ENCODE peak calls at places on chromosomes 7 and 10, in six cellular contexts. One of them, this sample, is unnamed.

GRCh38 chr7:154789404-154789803 is 213.5 kb downstream of the PAXIP1 start:
- DNase-seq in stomach: no peak
- DNase-seq in endothelial cell of umbilical vein: no peak
- DNase-seq in heart left ventricle: no peak
- DNase-seq in IMR-90: no peak
- DNase-seq in GM12891: no peak
- DNase-seq in this sample: peak; percentile 17

GRCh38 chr7:121494531-121494930 is 98.4 kb upstream of the FAM3C start:
- DNase-seq in stomach: no peak
- DNase-seq in endothelial cell of umbilical vein: no peak
- DNase-seq in heart left ventricle: no peak
- DNase-seq in IMR-90: peak; percentile 20
- DNase-seq in GM12891: no peak
- DNase-seq in this sample: no peak

GRCh38 chr7:79084423-79084822 is 369.0 kb downstream of the MAGI2 start:
- DNase-seq in stomach: no peak
- DNase-seq in endothelial cell of umbilical vein: no peak
- DNase-seq in heart left ventricle: no peak
- DNase-seq in IMR-90: peak; percentile 33
- DNase-seq in GM12891: no peak
- DNase-seq in this sample: no peak

GRCh38 chr10:58967551-58968418 is 208.7 kb upstream of the PHYHIPL start:
- DNase-seq in stomach: peak; percentile 31
- DNase-seq in endothelial cell of umbilical vein: no peak
- DNase-seq in heart left ventricle: no peak
- DNase-seq in IMR-90: no peak
- DNase-seq in GM12891: no peak
- DNase-seq in this sample: peak; percentile 16

GRCh38 chr7:30168800-30169584 is 34.2 kb downstream of the MTURN start:
- DNase-seq in stomach: no peak
- DNase-seq in endothelial cell of umbilical vein: no peak
- DNase-seq in heart left ventricle: no peak
- DNase-seq in IMR-90: peak; percentile 89
- DNase-seq in GM12891: no peak
- DNase-seq in this sample: peak; percentile 91

GRCh38 chr10:127353544-127353943 is 157.2 kb upstream of the INSYN2A start:
- DNase-seq in stomach: no peak
- DNase-seq in endothelial cell of umbilical vein: no peak
- DNase-seq in heart left ventricle: no peak
- DNase-seq in IMR-90: no peak
- DNase-seq in GM12891: no peak
- DNase-seq in this sample: no peak

GRCh38 chr7:123709525-123709924 is 39.3 kb downstream of the WASL start:
- DNase-seq in stomach: no peak
- DNase-seq in endothelial cell of umbilical vein: no peak
- DNase-seq in heart left ventricle: no peak
- DNase-seq in IMR-90: peak; percentile 31
- DNase-seq in GM12891: no peak
- DNase-seq in this sample: no peak

GRCh38 chr7:140463111-140463510 is 16.2 kb downstream of the MKRN1 start:
- DNase-seq in stomach: no peak
- DNase-seq in endothelial cell of umbilical vein: no peak
- DNase-seq in heart left ventricle: no peak
- DNase-seq in IMR-90: no peak
- DNase-seq in GM12891: no peak
- DNase-seq in this sample: no peak

GRCh38 chr10:18918545-18918944 is 130.1 kb upstream of the MALRD1 start:
- DNase-seq in stomach: no peak
- DNase-seq in endothelial cell of umbilical vein: no peak
- DNase-seq in heart left ventricle: no peak
- DNase-seq in IMR-90: peak; percentile 98
- DNase-seq in GM12891: no peak
- DNase-seq in this sample: peak; percentile 31

GRCh38 chr10:22573820-22574569 is 140.4 kb downstream of the PIP4K2A start:
- DNase-seq in stomach: no peak
- DNase-seq in endothelial cell of umbilical vein: peak; percentile 18
- DNase-seq in heart left ventricle: peak; percentile 24
- DNase-seq in IMR-90: peak; percentile 41
- DNase-seq in GM12891: peak; percentile 11
- DNase-seq in this sample: peak; percentile 10

GRCh38 chr10:23793577-23793976 is 354.7 kb downstream of the OTUD1 start:
- DNase-seq in stomach: no peak
- DNase-seq in endothelial cell of umbilical vein: no peak
- DNase-seq in heart left ventricle: no peak
- DNase-seq in IMR-90: no peak
- DNase-seq in GM12891: no peak
- DNase-seq in this sample: no peak

GRCh38 chr7:32921896-32922295 is 30.3 kb upstream of the KBTBD2 start:
- DNase-seq in stomach: no peak
- DNase-seq in endothelial cell of umbilical vein: peak; percentile 68
- DNase-seq in heart left ventricle: no peak
- DNase-seq in IMR-90: peak; percentile 78
- DNase-seq in GM12891: no peak
- DNase-seq in this sample: no peak

GRCh38 chr10:102449321-102450123 is 1.8 kb downstream of the C10orf95 start:
- DNase-seq in stomach: peak; percentile 91
- DNase-seq in endothelial cell of umbilical vein: peak; percentile 33
- DNase-seq in heart left ventricle: peak; percentile 52
- DNase-seq in IMR-90: no peak
- DNase-seq in GM12891: no peak
- DNase-seq in this sample: no peak

GRCh38 chr7:139916717-139917395 is 87.8 kb downstream of the TBXAS1 start:
- DNase-seq in stomach: no peak
- DNase-seq in endothelial cell of umbilical vein: no peak
- DNase-seq in heart left ventricle: no peak
- DNase-seq in IMR-90: no peak
- DNase-seq in GM12891: peak; percentile 31
- DNase-seq in this sample: no peak

GRCh38 chr10:103765981-103766380 is 89.4 kb downstream of the SH3PXD2A start:
- DNase-seq in stomach: peak; percentile 75
- DNase-seq in endothelial cell of umbilical vein: no peak
- DNase-seq in heart left ventricle: peak; percentile 46
- DNase-seq in IMR-90: peak; percentile 12
- DNase-seq in GM12891: no peak
- DNase-seq in this sample: no peak

GRCh38 chr7:6636741-6637543 is at the start of gene ZNF316:
- DNase-seq in stomach: peak; percentile 69
- DNase-seq in endothelial cell of umbilical vein: peak; percentile 21
- DNase-seq in heart left ventricle: peak; percentile 72
- DNase-seq in IMR-90: peak; percentile 38
- DNase-seq in GM12891: peak; percentile 91
- DNase-seq in this sample: peak; percentile 97

GRCh38 chr10:131786756-131787605 is 113.8 kb upstream of the PPP2R2D start:
- DNase-seq in stomach: peak; percentile 54
- DNase-seq in endothelial cell of umbilical vein: peak; percentile 12
- DNase-seq in heart left ventricle: no peak
- DNase-seq in IMR-90: peak; percentile 17
- DNase-seq in GM12891: no peak
- DNase-seq in this sample: no peak

GRCh38 chr7:141073173-141073640 is 657 bp upstream of the TMEM178B start:
- DNase-seq in stomach: no peak
- DNase-seq in endothelial cell of umbilical vein: peak; percentile 31
- DNase-seq in heart left ventricle: peak; percentile 33
- DNase-seq in IMR-90: peak; percentile 44
- DNase-seq in GM12891: peak; percentile 39
- DNase-seq in this sample: no peak

GRCh38 chr10:34726862-34727261 is 88.2 kb downstream of the PARD3 start:
- DNase-seq in stomach: no peak
- DNase-seq in endothelial cell of umbilical vein: no peak
- DNase-seq in heart left ventricle: no peak
- DNase-seq in IMR-90: no peak
- DNase-seq in GM12891: no peak
- DNase-seq in this sample: no peak

GRCh38 chr7:103944230-103944900 is 45.1 kb downstream of the RELN start:
- DNase-seq in stomach: no peak
- DNase-seq in endothelial cell of umbilical vein: no peak
- DNase-seq in heart left ventricle: no peak
- DNase-seq in IMR-90: no peak
- DNase-seq in GM12891: no peak
- DNase-seq in this sample: no peak

DNA sequence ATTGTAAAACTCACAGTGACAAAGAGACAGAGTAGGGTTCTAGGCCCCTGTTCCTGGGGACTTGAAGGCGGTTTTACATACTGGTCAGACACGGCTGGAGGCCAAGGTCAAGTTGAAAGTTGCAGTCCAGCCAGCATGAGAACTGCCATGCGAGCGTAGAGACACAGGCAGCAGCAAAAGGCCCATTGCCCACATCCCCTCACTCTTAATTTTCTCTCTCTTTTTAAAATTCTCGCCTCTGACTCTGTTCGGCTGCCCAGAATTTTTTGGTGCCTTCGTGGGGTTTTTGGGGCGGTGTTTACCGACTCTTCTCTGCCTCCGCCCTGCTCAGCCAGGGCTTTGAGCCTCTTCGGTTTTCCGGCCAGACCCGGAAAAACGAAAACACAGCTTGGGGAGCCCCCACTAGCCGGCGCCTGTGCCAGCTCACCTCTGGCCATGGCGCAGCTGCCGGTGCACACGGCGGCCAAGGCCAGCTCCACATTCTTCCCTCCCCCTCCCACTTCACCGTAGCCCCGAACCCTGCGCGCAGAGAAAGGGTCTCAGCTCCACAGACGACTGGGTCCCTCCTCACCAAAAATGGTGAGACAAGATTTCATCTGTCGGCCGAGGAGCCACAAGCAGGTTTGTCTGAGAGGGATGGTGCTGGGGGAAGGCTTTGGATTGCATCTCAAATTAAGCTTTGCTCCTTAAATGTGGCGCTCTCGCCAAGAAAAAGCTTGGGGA is 2.3 kb upstream of the HOXA13 start:
- DNase-seq in stomach: no peak
- DNase-seq in endothelial cell of umbilical vein: no peak
- DNase-seq in heart left ventricle: no peak
- DNase-seq in IMR-90: no peak
- DNase-seq in GM12891: no peak
- DNase-seq in this sample: no peak
- TF ChIP-seq POLR2A in stomach: no peak
- TF ChIP-seq POLR2A in endothelial cell of umbilical vein: no peak
- TF ChIP-seq POLR2A in heart left ventricle: no peak
- TF ChIP-seq POLR2A in IMR-90: no peak
- TF ChIP-seq POLR2A in GM12891: no peak
- TF ChIP-seq POLR2A in this sample: no peak

GRCh38 chr7:70599446-70600190 is 532.3 kb upstream of the GALNT17 start:
- DNase-seq in stomach: peak; percentile 36
- DNase-seq in endothelial cell of umbilical vein: no peak
- DNase-seq in heart left ventricle: no peak
- DNase-seq in IMR-90: no peak
- DNase-seq in GM12891: no peak
- DNase-seq in this sample: peak; percentile 29

GRCh38 chr7:70597071-70597470 is 534.9 kb upstream of the GALNT17 start:
- DNase-seq in stomach: no peak
- DNase-seq in endothelial cell of umbilical vein: no peak
- DNase-seq in heart left ventricle: no peak
- DNase-seq in IMR-90: no peak
- DNase-seq in GM12891: no peak
- DNase-seq in this sample: no peak

GRCh38 chr7:70602135-70602534 is 529.8 kb upstream of the GALNT17 start:
- DNase-seq in stomach: no peak
- DNase-seq in endothelial cell of umbilical vein: no peak
- DNase-seq in heart left ventricle: no peak
- DNase-seq in IMR-90: no peak
- DNase-seq in GM12891: no peak
- DNase-seq in this sample: no peak

GRCh38 chr7:70598976-70599375 is 533.0 kb upstream of the GALNT17 start:
- DNase-seq in stomach: peak; percentile 75
- DNase-seq in endothelial cell of umbilical vein: no peak
- DNase-seq in heart left ventricle: no peak
- DNase-seq in IMR-90: no peak
- DNase-seq in GM12891: no peak
- DNase-seq in this sample: peak; percentile 28

GRCh38 chr7:70600993-70601392 is 531.0 kb upstream of the GALNT17 start:
- DNase-seq in stomach: no peak
- DNase-seq in endothelial cell of umbilical vein: no peak
- DNase-seq in heart left ventricle: no peak
- DNase-seq in IMR-90: no peak
- DNase-seq in GM12891: no peak
- DNase-seq in this sample: no peak
- TF ChIP-seq POLR2A in stomach: no peak
- TF ChIP-seq POLR2A in endothelial cell of umbilical vein: no peak
- TF ChIP-seq POLR2A in heart left ventricle: no peak
- TF ChIP-seq POLR2A in IMR-90: no peak
- TF ChIP-seq POLR2A in GM12891: no peak
- TF ChIP-seq POLR2A in this sample: no peak

GRCh38 chr7:106056513-106057203 is 55.5 kb downstream of the SYPL1 start:
- DNase-seq in stomach: peak; percentile 77
- DNase-seq in endothelial cell of umbilical vein: peak; percentile 70
- DNase-seq in heart left ventricle: peak; percentile 65
- DNase-seq in IMR-90: peak; percentile 69
- DNase-seq in GM12891: peak; percentile 53
- DNase-seq in this sample: peak; percentile 57
- TF ChIP-seq POLR2A in stomach: no peak
- TF ChIP-seq POLR2A in endothelial cell of umbilical vein: no peak
- TF ChIP-seq POLR2A in heart left ventricle: no peak
- TF ChIP-seq POLR2A in IMR-90: peak; percentile 35
- TF ChIP-seq POLR2A in GM12891: no peak
- TF ChIP-seq POLR2A in this sample: no peak

DNA sequence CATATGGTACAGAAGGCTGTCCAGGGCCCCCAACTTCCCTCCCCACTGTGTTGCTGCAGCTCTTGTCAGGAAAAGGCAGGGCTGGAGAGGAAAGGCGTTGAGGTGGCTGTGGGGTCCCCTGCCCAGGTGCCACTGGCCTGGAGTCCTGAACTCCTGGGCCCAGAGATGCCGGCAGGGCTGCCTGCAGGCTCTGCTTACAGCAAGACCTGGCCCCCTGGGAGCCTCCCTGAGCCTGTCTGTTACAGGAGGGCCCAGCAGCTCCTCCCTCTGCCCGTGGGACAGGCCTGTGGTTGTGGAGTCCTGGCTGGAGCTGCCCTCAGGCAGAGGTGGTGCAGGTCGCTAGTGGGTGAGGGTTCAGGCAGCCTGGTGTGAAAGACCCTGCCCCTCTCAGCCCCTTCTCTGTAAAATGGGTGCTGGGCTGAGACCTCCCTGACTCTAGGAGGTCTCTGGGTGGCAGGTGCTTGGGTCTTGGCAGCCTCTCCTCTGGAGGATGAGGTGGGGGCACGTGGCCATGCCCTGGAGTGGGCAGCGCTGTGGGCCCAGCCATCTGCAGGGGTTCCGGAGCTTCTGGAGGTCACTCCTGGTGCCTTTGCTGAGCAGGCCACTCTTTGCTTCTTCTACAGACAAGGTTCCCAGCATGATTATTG is 10.0 kb downstream of the ANTXRL start:
- DNase-seq in stomach: peak; percentile 19
- DNase-seq in endothelial cell of umbilical vein: no peak
- DNase-seq in heart left ventricle: no peak
- DNase-seq in IMR-90: no peak
- DNase-seq in GM12891: no peak
- DNase-seq in this sample: no peak
- TF ChIP-seq POLR2A in stomach: no peak
- TF ChIP-seq POLR2A in endothelial cell of umbilical vein: no peak
- TF ChIP-seq POLR2A in heart left ventricle: no peak
- TF ChIP-seq POLR2A in IMR-90: no peak
- TF ChIP-seq POLR2A in GM12891: no peak
- TF ChIP-seq POLR2A in this sample: no peak

GRCh38 chr7:130903358-130903974 is 169.5 kb upstream of the KLF14 start:
- DNase-seq in stomach: no peak
- DNase-seq in endothelial cell of umbilical vein: peak; percentile 88
- DNase-seq in heart left ventricle: no peak
- DNase-seq in IMR-90: peak; percentile 98
- DNase-seq in GM12891: no peak
- DNase-seq in this sample: no peak
- TF ChIP-seq POLR2A in stomach: no peak
- TF ChIP-seq POLR2A in endothelial cell of umbilical vein: no peak
- TF ChIP-seq POLR2A in heart left ventricle: no peak
- TF ChIP-seq POLR2A in IMR-90: no peak
- TF ChIP-seq POLR2A in GM12891: peak; percentile 16
- TF ChIP-seq POLR2A in this sample: no peak

This sample was measured in H54.